ENCODE peak calls at places on chromosomes 11 and 22, in seven cellular contexts. R, C, W, G, D, Y and J are unnamed samples.

GRCh38 chr22:46056169-46057041 is 79.4 kb upstream of the WNT7B start:
- DNase-seq in C (no peak), W (peak; percentile 64), R (no peak), Y (peak; percentile 36), D (peak; percentile 34), G (no peak), J (peak; percentile 64)

GRCh38 chr11:111446404-111447152 is 65.6 kb downstream of the BTG4 start:
- DNase-seq in W (peak; percentile 80), R (peak; percentile 90), C (peak; percentile 85), G (peak; percentile 74), Y (peak; percentile 92), D (peak; percentile 70), J (peak; percentile 77)

GRCh38 chr11:117084992-117085391 is 13.2 kb downstream of the SIK3 start:
- DNase-seq in D (no peak), W (no peak), Y (no peak), C (no peak), R (no peak), G (no peak), J (no peak)

GRCh38 chr11:18802381-18803257 is 11.0 kb upstream of the PTPN5 start:
- DNase-seq in G (peak; percentile 57), R (peak; percentile 66), Y (peak; percentile 78), C (peak; percentile 58), W (no peak), D (peak; percentile 27), J (peak; percentile 72)

GRCh38 chr22:39244496-39245129 is at the start of gene PDGFB:
- DNase-seq in D (no peak), R (peak; percentile 38), C (no peak), W (no peak), Y (peak; percentile 62), G (no peak), J (no peak)

GRCh38 chr11:94776351-94777321 is 8.5 kb downstream of the AMOTL1 start:
- DNase-seq in Y (peak; percentile 69), W (no peak), C (no peak), R (peak; percentile 14), D (no peak), G (no peak), J (no peak)

GRCh38 chr11:131810511-131810910 is 440.1 kb downstream of the NTM start:
- DNase-seq in D (no peak), R (no peak), G (no peak), C (no peak), Y (no peak), W (no peak), J (no peak)

GRCh38 chr22:43812149-43812842 is at the start of gene EFCAB6:
- DNase-seq in W (peak; percentile 93), G (peak; percentile 94), C (peak; percentile 56), Y (peak; percentile 88), R (peak; percentile 94), D (peak; percentile 90), J (peak; percentile 45)

GRCh38 chr22:17303840-17304779 is 65.2 kb upstream of the CECR2 start:
- DNase-seq in W (no peak), Y (no peak), R (peak; percentile 70), G (no peak), D (no peak), C (no peak), J (no peak)

GRCh38 chr22:40484906-40485660 is 114.7 kb downstream of the SGSM3 start:
- DNase-seq in Y (no peak), R (no peak), C (no peak), W (no peak), G (no peak), D (no peak), J (no peak)

GRCh38 chr22:21736948-21737347 is 1.4 kb upstream of the YPEL1 start:
- DNase-seq in C (no peak), G (no peak), W (no peak), D (no peak), R (no peak), Y (no peak), J (no peak)

GRCh38 chr11:104765401-104765800 is 132.9 kb downstream of the CASP12 start:
- DNase-seq in W (no peak), Y (peak; percentile 33), C (no peak), D (no peak), R (no peak), G (no peak), J (no peak)

GRCh38 chr22:29697853-29698598 is 21.8 kb upstream of the CABP7 start:
- DNase-seq in C (no peak), D (no peak), Y (no peak), G (no peak), R (no peak), W (no peak), J (no peak)

GRCh38 chr11:2955896-2956476 is 26.8 kb upstream of the PHLDA2 start:
- DNase-seq in Y (no peak), C (no peak), W (no peak), G (no peak), R (no peak), D (no peak), J (no peak)

GRCh38 chr11:134482865-134483264 is 70.8 kb upstream of the B3GAT1 start:
- DNase-seq in W (peak; percentile 21), R (no peak), Y (no peak), G (no peak), D (no peak), C (no peak), J (no peak)

GRCh38 chr11:96779030-96779429 is 389.2 kb downstream of the JRKL start:
- DNase-seq in G (no peak), C (no peak), W (no peak), Y (no peak), D (no peak), R (no peak), J (no peak)

GRCh38 chr11:57639321-57640067 is 10.2 kb downstream of the YPEL4 start:
- DNase-seq in C (no peak), W (no peak), G (peak; percentile 98), Y (peak; percentile 51), R (no peak), D (no peak), J (peak; percentile 77)

GRCh38 chr11:118485273-118485672 is 42.0 kb upstream of the TTC36 start:
- DNase-seq in C (no peak), R (no peak), W (no peak), G (no peak), D (no peak), Y (peak; percentile 11), J (no peak)

GRCh38 chr11:68149417-68149816 is 28.2 kb upstream of the CHKA start:
- DNase-seq in W (no peak), C (no peak), R (no peak), Y (no peak), D (no peak), G (no peak), J (no peak)

GRCh38 chr11:120117991-120118390 is 19.9 kb downstream of the TRIM29 start:
- DNase-seq in W (no peak), D (no peak), C (no peak), R (no peak), G (no peak), Y (no peak), J (no peak)

GRCh38 chr11:120120805-120121335 is 17.0 kb downstream of the TRIM29 start:
- DNase-seq in C (no peak), G (no peak), W (no peak), Y (no peak), D (no peak), R (no peak), J (no peak)

GRCh38 chr11:120116966-120117365 is 20.9 kb downstream of the TRIM29 start:
- DNase-seq in C (no peak), Y (no peak), D (no peak), R (no peak), W (no peak), G (no peak), J (no peak)

GRCh38 chr11:120121336-120121735 is 16.6 kb downstream of the TRIM29 start:
- DNase-seq in D (no peak), C (no peak), Y (peak; percentile 93), R (no peak), G (no peak), W (no peak), J (no peak)

GRCh38 chr11:120119121-120119520 is 18.8 kb downstream of the TRIM29 start:
- DNase-seq in D (no peak), G (no peak), R (no peak), Y (no peak), C (no peak), W (no peak), J (no peak)
- H3K9me3 ChIP-seq in D (no peaks in the 10 kb centered on the region), G (no peaks in the 10 kb centered on the region), R (no peaks in the 10 kb centered on the region), Y (no peaks in the 10 kb centered on the region), C (no peaks in the 10 kb centered on the region), W (no peaks in the 10 kb centered on the region), J (no peaks in the 10 kb centered on the region)

DNA sequence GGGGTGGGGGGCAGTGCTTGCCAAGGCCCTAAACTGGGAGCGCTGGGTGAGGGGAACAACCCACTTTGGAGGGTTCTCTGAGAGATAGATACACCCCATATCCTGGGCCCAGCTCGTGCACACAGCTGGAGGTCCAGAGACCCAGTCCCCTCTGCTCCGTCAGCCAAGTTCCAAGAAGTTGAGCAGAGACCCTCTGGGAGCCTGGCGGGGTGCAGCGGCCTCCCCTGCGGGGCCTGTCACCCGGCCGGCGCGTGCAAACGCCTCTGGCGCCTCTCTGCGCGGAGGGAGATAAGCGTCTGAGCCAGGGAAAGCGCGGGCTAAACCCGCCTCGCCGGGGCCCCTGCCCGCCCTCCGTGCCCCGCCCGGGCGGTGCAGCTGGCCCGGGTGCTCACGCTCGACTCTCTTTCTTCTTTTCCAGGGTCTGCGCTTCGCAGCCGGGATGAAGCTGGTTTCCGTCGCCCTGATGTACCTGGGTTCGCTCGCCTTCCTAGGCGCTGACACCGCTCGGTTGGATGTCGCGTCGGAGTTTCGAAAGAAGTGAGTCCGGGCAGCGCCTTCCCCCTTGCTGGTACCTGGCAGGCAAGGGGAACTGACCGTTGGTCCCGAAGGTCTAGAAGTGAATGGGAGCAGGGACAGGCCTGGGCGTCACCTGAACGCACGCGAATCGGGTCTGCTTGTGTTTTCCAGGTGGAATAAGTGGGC is 540 bp downstream of the ADM start:
- DNase-seq in D (no peak), C (no peak), G (no peak), Y (peak; percentile 36), W (peak; percentile 75), R (peak; percentile 20), J (no peak)
- H3K4me1 ChIP-seq in D (peaks cover 5% of the 10 kb centered on the region), C (peaks cover 47% of the 10 kb centered on the region), G (peaks cover 12% of the 10 kb centered on the region), Y (peaks cover 37% of the 10 kb centered on the region), W (peaks cover 70% of the 10 kb centered on the region), R (peaks cover 19% of the 10 kb centered on the region), J (peaks cover 15% of the 10 kb centered on the region)

GRCh38 chr22:41813726-41814410 is 13.4 kb downstream of the CCDC134 start:
- DNase-seq in C (no peak), W (no peak), Y (no peak), D (no peak), R (no peak), G (no peak), J (no peak)
- H3K4me3 ChIP-seq in C (no peak overlapping the region), W (no peak overlapping the region), Y (no peak overlapping the region), D (no peak overlapping the region), R (no peak overlapping the region), G (no peak overlapping the region), J (no peak overlapping the region)

GRCh38 chr11:34478845-34479663 is 34.5 kb downstream of the ELF5 start:
- DNase-seq in Y (no peak), G (no peak), C (no peak), R (no peak), W (no peak), D (no peak), J (no peak)

GRCh38 chr11:34481307-34481706 is 32.3 kb downstream of the ELF5 start:
- DNase-seq in D (no peak), Y (peak; percentile 22), R (no peak), C (no peak), G (no peak), W (no peak), J (no peak)

GRCh38 chr11:34480339-34480738 is 33.3 kb downstream of the ELF5 start:
- DNase-seq in R (no peak), Y (peak; percentile 53), C (no peak), G (no peak), D (peak; percentile 30), W (no peak), J (peak; percentile 63)

GRCh38 chr11:34487430-34487829 is 26.2 kb downstream of the ELF5 start:
- DNase-seq in C (no peak), D (no peak), W (no peak), Y (no peak), R (no peak), G (no peak), J (no peak)

GRCh38 chr11:34483475-34483874 is 30.1 kb downstream of the ELF5 start:
- DNase-seq in D (no peak), Y (no peak), W (no peak), C (no peak), R (no peak), G (no peak), J (no peak)
- H3K9me3 ChIP-seq in D (no peaks in the 10 kb centered on the region), Y (no peaks in the 10 kb centered on the region), W (no peaks in the 10 kb centered on the region), C (no peaks in the 10 kb centered on the region), R (no peaks in the 10 kb centered on the region), G (no peaks in the 10 kb centered on the region), J (no peaks in the 10 kb centered on the region)